ENCODE peak calls at places on chromosomes 6 and 20, in eight cellular contexts. D, Q, P, I, V, W, M and L are unnamed samples.

GRCh38 chr6:72530152-72530551 is 91.7 kb upstream of the KCNQ5 start:
- DNase-seq in D (no peak), Q (no peak), P (no peak), I (no peak), V (no peak), W (no peak), M (no peak), L (no peak)

GRCh38 chr6:42001506-42001905 is 48.8 kb upstream of the TAF8 start:
- DNase-seq in D (no peak), Q (no peak), P (no peak), I (no peak), V (no peak), W (no peak), M (no peak), L (no peak)

GRCh38 chr6:19035454-19035853 is 648.3 kb downstream of the RNF144B start:
- DNase-seq in D (no peak), Q (no peak), P (no peak), I (no peak), V (no peak), W (peak), M (no peak), L (peak)

GRCh38 chr20:62177307-62177706 is 5.5 kb upstream of the MTG2 start:
- DNase-seq in D (no peak), Q (no peak), P (peak), I (no peak), V (no peak), W (no peak), M (no peak), L (no peak)

GRCh38 chr20:54118220-54119001 is 48.0 kb upstream of the BCAS1 start:
- DNase-seq in D (no peak), Q (no peak), P (no peak), I (no peak), V (peak), W (no peak), M (no peak), L (no peak)

GRCh38 chr6:126939784-126940183 is 178.7 kb upstream of the RSPO3 start:
- DNase-seq in D (no peak), Q (no peak), P (no peak), I (no peak), V (no peak), W (no peak), M (no peak), L (no peak)

GRCh38 chr6:102417368-102417767 is 1023.9 kb downstream of the GRIK2 start:
- DNase-seq in D (no peak), Q (no peak), P (no peak), I (no peak), V (peak), W (no peak), M (peak), L (no peak)

GRCh38 chr6:112232845-112233256 is 21.5 kb downstream of the LAMA4 start:
- DNase-seq in D (peak), Q (no peak), P (no peak), I (peak), V (no peak), W (no peak), M (no peak), L (peak)

GRCh38 chr6:13708679-13709261 is 2.9 kb downstream of the RANBP9 start:
- DNase-seq in D (no peak), Q (no peak), P (no peak), I (no peak), V (no peak), W (no peak), M (peak), L (no peak)

GRCh38 chr6:165055231-165055630 is 254.2 kb downstream of the C6orf118 start:
- DNase-seq in D (no peak), Q (no peak), P (no peak), I (no peak), V (no peak), W (no peak), M (peak), L (no peak)

GRCh38 chr6:47478233-47479155 is 905 bp downstream of the CD2AP start:
- DNase-seq in D (no peak), Q (no peak), P (no peak), I (no peak), V (peak), W (peak), M (no peak), L (peak)

GRCh38 chr6:53250761-53251672 is 97.7 kb downstream of the ELOVL5 start:
- DNase-seq in D (no peak), Q (no peak), P (no peak), I (no peak), V (no peak), W (no peak), M (no peak), L (no peak)

GRCh38 chr20:57686931-57687652 is 22.7 kb downstream of the PMEPA1 start:
- DNase-seq in D (no peak), Q (peak), P (no peak), I (no peak), V (no peak), W (peak), M (no peak), L (no peak)

GRCh38 chr6:142544199-142544838 is 242.5 kb downstream of the ADGRG6 start:
- DNase-seq in D (no peak), Q (no peak), P (no peak), I (no peak), V (no peak), W (no peak), M (no peak), L (no peak)

GRCh38 chr20:45361794-45362193 is 1.2 kb upstream of the SYS1 start:
- DNase-seq in D (peak), Q (no peak), P (no peak), I (no peak), V (peak), W (no peak), M (peak), L (peak)

GRCh38 chr6:147508073-147508870 is at the start of gene SAMD5:
- DNase-seq in D (peak), Q (peak), P (peak), I (peak), V (peak), W (peak), M (no peak), L (peak)

GRCh38 chr20:30922129-30922528 is 335.3 kb upstream of the DEFB115 start:
- DNase-seq in D (no peak), Q (no peak), P (no peak), I (no peak), V (no peak), W (no peak), M (no peak), L (no peak)

GRCh38 chr6:151445482-151445881 is 6.4 kb downstream of the RMND1 start:
- DNase-seq in D (no peak), Q (no peak), P (no peak), I (no peak), V (no peak), W (no peak), M (no peak), L (no peak)

GRCh38 chr6:2719053-2719375 is 31.7 kb downstream of the MYLK4 start:
- DNase-seq in D (no peak), Q (no peak), P (no peak), I (no peak), V (no peak), W (no peak), M (no peak), L (no peak)

GRCh38 chr20:10109621-10110020 is 74.8 kb downstream of the ANKEF1 start:
- DNase-seq in D (no peak), Q (no peak), P (no peak), I (no peak), V (no peak), W (no peak), M (no peak), L (no peak)

GRCh38 chr20:2840138-2840966 is at the start of the genes PCED1A and VPS16:
- DNase-seq in D (peak), Q (peak), P (peak), I (peak), V (peak), W (peak), M (peak), L (peak)

GRCh38 chr20:2840967-2841531 is 504 bp downstream of the VPS16 start:
- DNase-seq in D (peak), Q (peak), P (peak), I (peak), V (peak), W (no peak), M (peak), L (peak)

GRCh38 chr20:2838170-2838797 is 2.2 kb downstream of the PCED1A start:
- DNase-seq in D (no peak), Q (no peak), P (no peak), I (no peak), V (no peak), W (no peak), M (no peak), L (no peak)

GRCh38 chr20:2838847-2839671 is 1.4 kb downstream of the PCED1A start:
- DNase-seq in D (no peak), Q (no peak), P (no peak), I (no peak), V (no peak), W (no peak), M (no peak), L (no peak)

DNA sequence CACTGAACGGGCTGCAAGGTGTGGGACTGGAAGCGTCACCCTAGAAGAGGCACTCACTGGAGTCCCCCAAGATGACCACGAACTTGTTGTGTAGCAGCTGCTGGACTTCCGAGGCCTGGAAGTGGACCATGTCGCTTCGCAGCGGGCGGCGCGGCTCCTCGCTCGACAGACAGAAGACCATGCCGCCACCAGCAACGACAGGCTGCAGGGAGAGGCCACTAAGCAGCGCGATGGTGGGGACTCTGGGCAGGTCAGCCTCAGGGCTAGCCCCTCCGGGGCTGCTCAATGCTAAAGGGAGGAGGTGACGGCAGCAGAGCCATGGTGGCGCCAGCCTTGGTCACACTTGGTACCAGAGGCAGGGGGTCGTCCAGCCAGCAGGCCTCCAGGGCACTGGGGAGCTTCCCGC is 720 bp downstream of the PCED1A start:
- DNase-seq in D (no peak), Q (no peak), P (no peak), I (no peak), V (no peak), W (no peak), M (no peak), L (no peak)
- H3K4me3 ChIP-seq in D (peak), Q (peak), P (peak), I (peak), V (peak), W (peak), M (peak), L (peak)

DNA sequence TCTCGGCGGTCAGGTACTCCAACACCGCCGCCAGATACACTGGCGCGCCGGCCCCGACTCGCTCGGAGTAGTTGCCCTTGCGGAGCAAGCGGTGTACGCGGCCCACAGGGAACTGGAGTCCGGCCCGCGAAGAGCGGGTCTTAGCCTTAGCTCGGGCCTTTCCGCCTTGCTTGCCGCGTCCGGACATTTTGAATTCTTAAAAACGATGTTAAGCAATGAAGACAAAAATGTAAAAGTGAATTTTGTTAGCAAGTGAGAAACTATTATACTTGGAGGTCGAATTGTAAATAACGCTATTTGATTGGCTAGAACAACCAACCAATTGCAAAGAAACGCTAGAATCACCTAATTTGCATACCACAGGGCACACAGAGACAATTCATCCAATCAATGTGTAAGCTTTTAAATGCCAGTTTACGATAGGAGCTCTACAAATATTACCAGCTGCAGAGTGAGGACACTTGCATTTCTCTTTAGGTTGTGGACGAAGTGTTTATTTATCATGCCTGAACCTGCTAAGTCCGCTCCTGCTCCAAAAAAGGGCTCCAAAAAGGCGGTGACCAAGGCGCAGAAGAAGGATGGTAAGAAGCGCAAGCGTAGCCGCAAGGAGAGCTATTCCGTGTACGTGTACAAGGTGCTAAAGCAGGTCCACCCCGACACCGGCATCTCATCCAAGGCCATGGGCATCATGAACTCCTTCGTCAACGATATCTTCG is 112.0 kb downstream of the HFE start:
- DNase-seq in D (peak), Q (peak), P (peak), I (peak), V (peak), W (peak), M (peak), L (peak)
- TF ChIP-seq POLR2A in D (peak), Q (no peak), P (peak), I (peak), V (peak), W (peak), M (peak), L (peak)

GRCh38 chr20:41135888-41136243 is 1.5 kb upstream of the PLCG1 start:
- DNase-seq in D (no peak), Q (no peak), P (no peak), I (no peak), V (no peak), W (no peak), M (no peak), L (no peak)
- H3K4me3 ChIP-seq in D (no peak), Q (no peak), P (no peak), I (no peak), V (peak), W (no peak), M (no peak), L (peak)

DNA sequence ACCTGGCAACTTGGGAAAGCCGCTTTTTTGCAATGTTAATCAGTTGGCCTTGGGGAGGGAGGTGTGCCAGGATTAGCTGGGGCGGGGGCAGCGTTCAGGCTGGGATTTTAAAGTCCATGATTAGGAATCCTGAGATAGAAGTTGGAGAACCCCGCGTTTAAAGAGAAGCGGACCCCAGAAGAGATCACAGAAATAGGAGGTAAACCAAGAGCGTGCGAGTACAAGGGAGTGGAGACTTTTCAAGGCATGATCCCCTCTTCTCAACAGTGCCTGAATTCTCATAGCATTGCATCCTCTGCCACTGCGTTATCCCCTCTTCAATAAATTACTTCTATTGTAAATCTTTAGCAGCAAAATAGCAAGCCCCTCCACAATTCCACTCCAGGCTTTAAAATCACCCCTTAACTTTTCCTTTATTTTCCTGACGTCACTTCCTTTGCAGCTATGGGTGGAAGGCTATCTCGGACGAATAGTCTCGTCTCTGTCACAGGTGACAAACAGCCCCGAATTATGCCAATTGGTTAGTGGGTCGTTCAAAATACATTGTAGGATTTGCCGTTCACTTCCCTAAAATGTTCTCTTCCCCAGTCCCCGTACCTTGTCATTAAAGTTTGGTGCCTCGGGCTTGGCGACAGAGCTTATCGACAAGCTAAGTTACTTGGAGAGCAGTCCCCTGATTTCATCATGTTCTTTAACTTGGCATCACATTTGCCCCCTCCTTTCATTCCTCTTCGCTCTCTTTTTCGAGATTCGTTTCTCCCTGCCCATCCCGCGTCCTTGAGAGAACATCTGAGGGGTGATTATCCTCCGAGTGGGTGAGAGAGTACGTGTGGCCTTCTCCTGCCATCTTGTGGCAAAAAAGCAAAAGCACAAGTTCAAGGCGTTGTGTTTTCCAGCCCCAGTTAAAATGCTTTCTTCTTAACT is 17.1 kb downstream of the OR2B2 start:
- DNase-seq in D (peak), Q (peak), P (no peak), I (peak), V (peak), W (peak), M (peak), L (peak)
- TF ChIP-seq POLR2A in D (peak), Q (no peak), P (peak), I (peak), V (peak), W (peak), M (peak), L (no peak)

DNA sequence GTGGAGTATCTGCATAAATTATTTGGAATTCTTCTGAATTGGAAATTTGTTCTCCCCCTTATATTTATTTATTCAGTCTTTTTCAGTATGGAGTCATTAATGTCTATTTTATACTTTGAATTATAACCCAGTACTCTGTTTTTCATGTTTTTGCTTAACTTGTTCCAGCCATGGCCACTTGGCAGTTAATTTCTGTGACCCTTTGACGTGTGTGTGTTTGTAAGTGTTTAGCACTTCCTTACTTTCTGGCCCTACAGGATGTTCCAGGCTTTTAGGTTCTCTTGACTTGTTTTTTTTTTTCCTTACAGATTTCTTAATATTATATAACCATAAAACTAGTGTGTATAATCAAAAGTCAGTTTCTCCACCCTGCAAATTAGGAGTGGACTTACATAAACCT is 24.1 kb downstream of the ENPP1 start:
- DNase-seq in D (no peak), Q (no peak), P (no peak), I (no peak), V (no peak), W (no peak), M (no peak), L (no peak)
- H3K4me3 ChIP-seq in D (no peak), Q (no peak), P (no peak), I (no peak), V (no peak), W (no peak), M (no peak), L (no peak)

GRCh38 chr20:652611-653109 is 340 bp downstream of the SRXN1 start:
- DNase-seq in D (peak), Q (peak), P (peak), I (peak), V (no peak), W (no peak), M (peak), L (peak)

GRCh38 chr20:651713-652610 is 1.0 kb downstream of the SRXN1 start:
- DNase-seq in D (no peak), Q (no peak), P (no peak), I (no peak), V (no peak), W (no peak), M (peak), L (no peak)

GRCh38 chr20:654427-654770 is 1.4 kb upstream of the SRXN1 start:
- DNase-seq in D (no peak), Q (no peak), P (no peak), I (no peak), V (no peak), W (no peak), M (no peak), L (no peak)

GRCh38 chr20:653110-653589 is at the start of gene SRXN1:
- DNase-seq in D (peak), Q (peak), P (peak), I (peak), V (peak), W (peak), M (peak), L (peak)

DNA sequence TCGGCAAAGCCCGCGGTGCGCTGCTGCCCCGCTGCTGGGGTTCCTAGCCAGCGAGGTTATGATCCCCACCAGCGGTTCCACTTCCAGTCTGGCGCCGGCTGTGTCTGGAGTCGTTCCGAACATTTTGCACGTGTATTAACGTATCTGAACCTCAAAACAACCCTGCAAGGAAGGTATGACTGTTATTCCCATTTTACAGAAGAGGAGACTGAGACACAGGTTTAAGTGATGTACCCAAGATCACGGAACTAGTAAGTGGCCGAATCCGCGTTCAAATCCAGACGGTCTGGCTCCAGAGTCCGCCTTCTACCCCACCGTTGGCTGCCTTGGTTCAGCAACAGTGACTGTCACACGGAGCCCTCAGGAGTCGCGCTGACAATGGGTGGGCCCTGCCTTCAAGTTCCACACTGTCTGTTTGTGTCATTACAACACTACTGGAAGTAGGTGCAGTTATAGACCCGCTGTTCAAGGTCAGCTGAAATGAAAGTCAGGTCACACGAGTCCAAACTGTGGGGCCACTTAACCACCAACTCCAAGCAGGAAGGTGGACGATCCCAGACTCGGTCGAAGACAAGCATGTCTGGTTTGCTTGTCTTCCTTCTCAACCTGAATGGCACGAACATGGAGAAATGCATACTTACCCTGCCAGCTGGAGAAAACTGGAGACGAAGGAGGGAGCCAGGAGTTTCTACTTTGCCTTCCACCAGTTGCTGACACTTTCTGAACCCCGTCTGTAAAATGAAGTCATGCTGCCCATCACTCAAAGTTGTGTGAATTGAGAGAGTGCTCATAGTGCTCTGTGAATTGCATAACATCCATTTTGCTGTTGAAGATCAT is 808 bp upstream of the SRXN1 start:
- DNase-seq in D (no peak), Q (no peak), P (no peak), I (peak), V (peak), W (no peak), M (peak), L (no peak)
- TF ChIP-seq POLR2A in D (no peak), Q (no peak), P (peak), I (peak), V (peak), W (no peak), M (no peak), L (no peak)

GRCh38 chr6:33571637-33572316 is 8.3 kb downstream of the BAK1 start:
- DNase-seq in D (no peak), Q (no peak), P (no peak), I (no peak), V (no peak), W (no peak), M (no peak), L (peak)
- H3K4me3 ChIP-seq in D (peak), Q (peak), P (peak), I (peak), V (peak), W (peak), M (peak), L (peak)

GRCh38 chr6:29649701-29650673 is 6.9 kb upstream of the MOG start:
- DNase-seq in D (peak), Q (peak), P (peak), I (peak), V (peak), W (peak), M (peak), L (peak)
- TF ChIP-seq POLR2A in D (peak), Q (no peak), P (peak), I (peak), V (peak), W (peak), M (no peak), L (peak)

GRCh38 chr20:24470782-24471582 is 1.6 kb downstream of the SYNDIG1 start:
- DNase-seq in D (peak), Q (no peak), P (no peak), I (no peak), V (no peak), W (no peak), M (no peak), L (no peak)
- H3K4me3 ChIP-seq in D (peak), Q (peak), P (peak), I (peak), V (no peak), W (peak), M (no peak), L (peak)